ENCODE peak calls at places on chromosomes 5 and 9, in four cellular contexts. T, M, P and F are unnamed samples.

GRCh38 chr9:3954950-3955670 is 344.8 kb downstream of the GLIS3 start:
- DNase-seq in P (no peak), M (no peak), T (no peak), F (no peak)

GRCh38 chr9:127915801-127916664 is 808 bp downstream of the ST6GALNAC4 start:
- DNase-seq in P (no peak), T (no peak), M (no peak), F (no peak)

GRCh38 chr9:107119294-107119693 is 163.8 kb upstream of the RAD23B start:
- DNase-seq in P (no peak), T (no peak), M (no peak), F (no peak)

GRCh38 chr5:76544268-76544926 is 78.8 kb downstream of the F2RL2 start:
- DNase-seq in T (peak; percentile 57), P (no peak), M (no peak), F (no peak)

GRCh38 chr9:101999441-101999840 is 261.0 kb upstream of the GRIN3A start:
- DNase-seq in P (no peak), M (no peak), T (no peak), F (no peak)

GRCh38 chr5:173010021-173010420 is 26.4 kb downstream of the ATP6V0E1 start:
- DNase-seq in P (no peak), M (no peak), T (no peak), F (no peak)

GRCh38 chr5:168607946-168608345 is 28.8 kb upstream of the PANK3 start:
- DNase-seq in T (no peak), P (no peak), M (no peak), F (no peak)

GRCh38 chr5:91499943-91500531 is 116.9 kb upstream of the ARRDC3 start:
- DNase-seq in T (peak; percentile 44), P (no peak), M (no peak), F (no peak)

GRCh38 chr5:93342563-93343061 is 238.4 kb downstream of the NR2F1-AS1 start:
- DNase-seq in P (no peak), T (no peak), M (no peak), F (peak; percentile 11)

GRCh38 chr9:129323376-129323998 is 145.4 kb upstream of the IER5L start:
- DNase-seq in T (no peak), P (no peak), M (no peak), F (no peak)

GRCh38 chr9:36864491-36865410 is 169.3 kb downstream of the PAX5 start:
- DNase-seq in T (no peak), M (no peak), P (no peak), F (no peak)

GRCh38 chr5:53151713-53152458 is 42.3 kb upstream of the MOCS2 start:
- DNase-seq in T (no peak), P (no peak), M (no peak), F (no peak)

GRCh38 chr5:99243111-99243510 is 314.3 kb upstream of the CHD1 start:
- DNase-seq in P (no peak), M (no peak), T (no peak), F (no peak)

GRCh38 chr9:124623966-124624734 is 117.0 kb upstream of the NR5A1 start:
- DNase-seq in M (no peak), P (no peak), T (no peak), F (no peak)

GRCh38 chr9:87613265-87614111 is 112.4 kb upstream of the CTSL start:
- DNase-seq in P (no peak), T (no peak), M (no peak), F (no peak)

GRCh38 chr9:81787747-81788632 is 98.6 kb upstream of the TLE1 start:
- DNase-seq in T (no peak), P (no peak), M (no peak), F (no peak)

GRCh38 chr9:100637787-100638186 is 59.9 kb downstream of the CAVIN4 start:
- DNase-seq in P (no peak), T (no peak), M (no peak), F (no peak)

GRCh38 chr9:88922091-88922490 is 69.2 kb upstream of the S1PR3 start:
- DNase-seq in M (no peak), P (no peak), T (no peak), F (no peak)

GRCh38 chr9:9631302-9631701 is 981.5 kb downstream of the PTPRD start:
- DNase-seq in M (no peak), P (no peak), T (no peak), F (no peak)

GRCh38 chr9:104075801-104076753 is 18.0 kb upstream of the SMC2 start:
- DNase-seq in T (no peak), M (no peak), P (no peak), F (no peak)